ENCODE peak calls at places on chromosome 5, in eight cellular contexts. L is A549, C is ovary, T is tibial nerve, N is testis, P is transverse colon, S is HepG2, M is IMR-90. G is an unnamed sample.

GRCh38 chr5:83001788-83002381 is 75.3 kb downstream of the TMEM167A start:
- DNase-seq in P (no peak), T (no peak), C (no peak), L (no peak), N (no peak), S (no peak), M (no peak), G (no peak)

GRCh38 chr5:92242170-92242569 is 859.1 kb upstream of the ARRDC3 start:
- DNase-seq in M (no peak), P (no peak), N (no peak), T (no peak), L (no peak), C (no peak), S (no peak), G (no peak)

GRCh38 chr5:137751869-137752491 is 2.2 kb downstream of the HNRNPA0 start:
- DNase-seq in L (peak; percentile 48), N (peak; percentile 38), S (peak; percentile 73), T (no peak), P (peak; percentile 20), M (peak; percentile 80), C (no peak), G (peak; percentile 40)

GRCh38 chr5:73939535-73939934 is 313.5 kb downstream of the ARHGEF28 start:
- DNase-seq in P (no peak), L (no peak), C (no peak), N (no peak), S (no peak), M (no peak), T (no peak), G (no peak)

GRCh38 chr5:40675396-40676133 is 4.2 kb upstream of the PTGER4 start:
- DNase-seq in L (no peak), P (no peak), N (no peak), S (no peak), C (no peak), T (no peak), M (no peak), G (no peak)

GRCh38 chr5:164002653-164003052 is 497.2 kb downstream of the MAT2B start:
- DNase-seq in M (peak; percentile 22), P (no peak), T (no peak), C (no peak), S (no peak), L (no peak), N (no peak), G (no peak)

GRCh38 chr5:79878721-79879336 is 112.2 kb downstream of the MTX3 start:
- DNase-seq in L (peak; percentile 21), C (no peak), P (no peak), M (no peak), S (peak; percentile 13), T (no peak), N (peak; percentile 60), G (no peak)

GRCh38 chr5:133723651-133724366 is 111.5 kb upstream of the FSTL4 start:
- DNase-seq in T (no peak), L (no peak), N (no peak), S (no peak), P (no peak), M (no peak), C (no peak), G (no peak)

GRCh38 chr5:168513861-168514428 is 15.2 kb upstream of the FBLL1 start:
- DNase-seq in S (no peak), P (no peak), T (no peak), N (no peak), M (no peak), C (no peak), L (no peak), G (no peak)

GRCh38 chr5:543755-544674 is 19.8 kb upstream of the SLC9A3 start:
- DNase-seq in N (no peak), S (no peak), M (no peak), P (peak; percentile 77), C (no peak), T (peak; percentile 19), L (no peak), G (no peak)

GRCh38 chr5:81345411-81346003 is 44.1 kb downstream of the ZCCHC9 start:
- DNase-seq in M (no peak), T (no peak), L (no peak), C (no peak), S (no peak), P (no peak), N (no peak), G (no peak)

GRCh38 chr5:103587185-103587748 is 24.7 kb upstream of the NUDT12 start:
- DNase-seq in C (no peak), N (no peak), P (no peak), M (peak; percentile 17), S (peak; percentile 9), L (no peak), T (no peak), G (no peak)

GRCh38 chr5:109485030-109485429 is 75.3 kb upstream of the PJA2 start:
- DNase-seq in P (peak; percentile 78), L (no peak), N (peak; percentile 78), T (peak; percentile 33), M (no peak), S (peak; percentile 92), C (no peak), G (peak; percentile 34)

DNA sequence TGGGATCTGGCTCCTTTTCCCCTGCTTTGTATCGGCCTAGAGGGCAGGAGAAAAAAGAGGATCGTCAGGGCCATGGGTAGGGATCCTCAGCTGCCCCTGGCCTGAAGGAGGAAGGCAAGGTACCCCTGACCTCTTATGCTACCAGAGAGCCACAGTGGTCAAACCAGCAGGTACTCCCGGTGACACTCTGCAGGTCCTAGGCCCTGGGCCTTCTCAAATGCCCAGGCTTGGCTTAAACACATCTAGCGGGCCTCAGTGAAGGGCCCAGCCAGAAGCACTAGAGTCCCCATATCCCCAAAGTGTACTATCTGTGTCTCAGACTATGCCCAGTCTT is 3.5 kb downstream of the IRF1 start:
- DNase-seq in N (no peak), P (peak; percentile 6), M (no peak), S (no peak), L (no peak), T (no peak), C (no peak), G (peak; percentile 7)
- H3K27ac ChIP-seq in N (no peak overlapping the region), P (peak overlapping the region; percentile 100), M (no peak overlapping the region), S (no peak overlapping the region), L (no peak overlapping the region), T (no peak overlapping the region), C (no peak overlapping the region), G (peak overlapping the region; percentile 98)

GRCh38 chr5:78203815-78204214 is 90.7 kb downstream of the AP3B1 start:
- DNase-seq in C (no peak), N (no peak), T (no peak), L (no peak), S (no peak), M (no peak), P (no peak), G (no peak)
- H3K4me1 ChIP-seq in C (peaks cover 2% of the 10 kb centered on the region), N (no peaks in the 10 kb centered on the region), T (no peaks in the 10 kb centered on the region), L (no peaks in the 10 kb centered on the region), S (no peaks in the 10 kb centered on the region), M (no peaks in the 10 kb centered on the region), P (no peaks in the 10 kb centered on the region), G (no peaks in the 10 kb centered on the region)

GRCh38 chr5:53256746-53257145 is 147.2 kb upstream of the MOCS2 start:
- DNase-seq in S (no peak), P (no peak), N (no peak), M (peak; percentile 89), L (no peak), T (no peak), C (no peak), G (no peak)

GRCh38 chr5:53249529-53249928 is 140.0 kb upstream of the MOCS2 start:
- DNase-seq in C (no peak), L (peak; percentile 6), M (peak; percentile 98), P (no peak), N (no peak), T (no peak), S (no peak), G (no peak)

GRCh38 chr5:53257806-53258373 is 148.3 kb upstream of the MOCS2 start:
- DNase-seq in P (no peak), S (no peak), C (no peak), T (no peak), L (no peak), N (no peak), M (peak; percentile 18), G (no peak)

GRCh38 chr5:53250151-53250550 is 140.6 kb upstream of the MOCS2 start:
- DNase-seq in L (no peak), C (no peak), S (no peak), T (no peak), P (no peak), M (no peak), N (no peak), G (no peak)

GRCh38 chr5:53253421-53253871 is 143.9 kb upstream of the MOCS2 start:
- DNase-seq in S (no peak), C (no peak), M (peak; percentile 93), N (no peak), L (no peak), P (no peak), T (no peak), G (no peak)
- TF ChIP-seq POLR2A in S (no peak), C (no peak), M (no peak), N (no peak), L (no peak), P (no peak), T (no peak), G (no peak)

GRCh38 chr5:76982450-76982849 is 29.6 kb downstream of the CRHBP start:
- DNase-seq in L (no peak), S (no peak), C (no peak), M (no peak), N (no peak), T (no peak), P (no peak), G (no peak)
- H3K27ac ChIP-seq in L (no peak overlapping the region), S (no peak overlapping the region), C (no peak overlapping the region), M (no peak overlapping the region), N (no peak overlapping the region), T (no peak overlapping the region), P (no peak overlapping the region), G (no peak overlapping the region)

GRCh38 chr5:145971108-145971507 is 34.7 kb downstream of the SH3RF2 start:
- DNase-seq in S (no peak), P (no peak), C (no peak), L (no peak), T (no peak), M (no peak), N (no peak), G (no peak)

GRCh38 chr5:145969714-145970092 is 33.3 kb downstream of the SH3RF2 start:
- DNase-seq in L (no peak), M (no peak), P (no peak), C (no peak), N (no peak), S (no peak), T (no peak), G (no peak)

GRCh38 chr5:145965804-145966203 is 29.4 kb downstream of the SH3RF2 start:
- DNase-seq in M (no peak), T (no peak), L (no peak), C (no peak), P (no peak), S (no peak), N (peak; percentile 89), G (no peak)

GRCh38 chr5:145968970-145969713 is 32.8 kb downstream of the SH3RF2 start:
- DNase-seq in C (no peak), M (no peak), P (no peak), L (no peak), N (no peak), T (no peak), S (peak; percentile 36), G (no peak)

GRCh38 chr5:145967296-145967695 is 30.9 kb downstream of the SH3RF2 start:
- DNase-seq in L (no peak), T (no peak), C (no peak), S (no peak), M (no peak), P (no peak), N (no peak), G (no peak)
- H3K4me1 ChIP-seq in L (peaks cover 26% of the 10 kb centered on the region), T (no peaks in the 10 kb centered on the region), C (no peaks in the 10 kb centered on the region), S (peaks cover 33% of the 10 kb centered on the region), M (no peaks in the 10 kb centered on the region), P (peaks cover 19% of the 10 kb centered on the region), N (peaks cover 3% of the 10 kb centered on the region), G (no peaks in the 10 kb centered on the region)